ENCODE peak calls at places on chromosome 3, in five cellular contexts. M is BJ, G is mucosa of descending colon, V is psoas muscle, D is GM12865. S is an unnamed sample.

GRCh38 chr3:112699436-112699978 is 58.6 kb upstream of the CCDC80 start:
- DNase-seq in M (peak), V (no peak), G (peak), D (no peak), S (peak)

GRCh38 chr3:116815831-116816588 is 106.4 kb downstream of the TUSC7 start:
- DNase-seq in D (no peak), G (peak), V (no peak), M (no peak), S (no peak)

GRCh38 chr3:158313344-158313927 is 203.5 kb downstream of the RSRC1 start:
- DNase-seq in M (no peak), G (peak), V (no peak), D (peak), S (no peak)

GRCh38 chr3:55075846-55076245 is 148.0 kb upstream of the LRTM1 start:
- DNase-seq in G (no peak), V (no peak), D (no peak), M (no peak), S (no peak)

GRCh38 chr3:81749285-81749684 is 12.2 kb downstream of the GBE1 start:
- DNase-seq in D (no peak), V (no peak), G (no peak), M (no peak), S (no peak)

GRCh38 chr3:64166584-64167155 is 58.6 kb downstream of the PRICKLE2 start:
- DNase-seq in D (no peak), G (no peak), V (no peak), M (no peak), S (no peak)

GRCh38 chr3:142577701-142578308 is 728 bp downstream of the ATR start:
- DNase-seq in G (no peak), D (peak), M (no peak), V (no peak), S (no peak)

GRCh38 chr3:31423522-31423921 is 109.2 kb upstream of the STT3B start:
- DNase-seq in M (peak), D (peak), G (no peak), V (no peak), S (peak)

GRCh38 chr3:184694694-184695093 is 17.2 kb downstream of the MAGEF1 start:
- DNase-seq in V (no peak), D (no peak), G (no peak), M (no peak), S (no peak)

GRCh38 chr3:142033292-142033691 is 116.1 kb downstream of the TFDP2 start:
- DNase-seq in G (no peak), D (no peak), V (no peak), M (no peak), S (no peak)

GRCh38 chr3:113531826-113532697 is at the start of gene SIDT1:
- DNase-seq in M (no peak), D (peak), G (peak), V (no peak), S (peak)

GRCh38 chr3:183634707-183635106 is 716 bp upstream of the KLHL24 start:
- DNase-seq in D (peak), M (no peak), V (peak), G (peak), S (no peak)

GRCh38 chr3:63656791-63657190 is 4.3 kb downstream of the SNTN start:
- DNase-seq in V (no peak), D (no peak), M (no peak), G (no peak), S (no peak)

GRCh38 chr3:55446860-55447259 is 40.2 kb downstream of the WNT5A start:
- DNase-seq in M (no peak), G (peak), D (no peak), V (no peak), S (no peak)

GRCh38 chr3:115788921-115789470 is 165.7 kb downstream of the GAP43 start:
- DNase-seq in M (peak), D (no peak), G (no peak), V (no peak), S (peak)

GRCh38 chr3:128917291-128917690 is 37.9 kb downstream of the ACAD9 start:
- DNase-seq in M (no peak), V (no peak), G (no peak), D (no peak), S (no peak)

GRCh38 chr3:103127737-103128136 is 692.9 kb downstream of the ZPLD1 start:
- DNase-seq in G (no peak), V (no peak), M (no peak), D (peak), S (peak)

GRCh38 chr3:150409125-150409526 is 1.0 kb downstream of the TSC22D2 start:
- DNase-seq in V (no peak), D (no peak), M (no peak), G (no peak), S (no peak)

GRCh38 chr3:155070932-155071387 is 9.2 kb upstream of the MME start:
- DNase-seq in V (no peak), G (no peak), M (peak), D (no peak), S (peak)

GRCh38 chr3:155079795-155080546 is at the start of gene MME:
- DNase-seq in M (no peak), D (no peak), V (peak), G (peak), S (no peak)

GRCh38 chr3:155076888-155077287 is 3.2 kb upstream of the MME start:
- DNase-seq in G (no peak), V (no peak), D (no peak), M (no peak), S (no peak)

GRCh38 chr3:155078959-155079794 is 942 bp upstream of the MME start:
- DNase-seq in V (no peak), M (no peak), G (no peak), D (no peak), S (no peak)

GRCh38 chr3:155075200-155075599 is 4.9 kb upstream of the MME start:
- DNase-seq in G (no peak), M (no peak), D (no peak), V (no peak), S (no peak)
- H3K4me3 ChIP-seq in G (no peak), M (no peak), D (no peak), V (no peak), S (no peak)

GRCh38 chr3:38140326-38141172 is 2.1 kb downstream of the MYD88 start:
- DNase-seq in D (no peak), G (peak), M (no peak), V (no peak), S (no peak)
- TF ChIP-seq CTCF in D (no peak), G (no peak), M (no peak), V (no peak), S (no peak)

DNA sequence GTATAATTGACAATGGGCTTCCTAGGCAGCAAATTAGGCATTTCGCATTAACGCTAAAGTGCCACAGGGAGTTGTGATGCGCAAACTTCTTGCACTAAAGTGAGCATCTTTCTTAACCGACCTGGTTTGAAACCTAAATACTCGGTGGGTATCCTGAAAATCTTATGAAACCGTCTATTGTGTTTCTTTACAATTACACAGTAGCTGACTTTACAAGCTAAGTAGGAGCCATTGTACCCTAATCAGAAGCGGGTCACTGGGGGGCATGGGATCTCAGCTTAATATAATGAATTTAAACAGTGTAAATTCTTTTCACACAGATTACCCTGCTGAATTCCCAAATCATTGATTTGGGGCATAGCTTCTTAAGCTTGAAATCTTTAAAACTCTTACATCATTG is 328.0 kb downstream of the KCNH8 start:
- DNase-seq in M (no peak), V (no peak), G (no peak), D (no peak), S (no peak)
- H3K4me3 ChIP-seq in M (no peak), V (no peak), G (no peak), D (no peak), S (no peak)

DNA sequence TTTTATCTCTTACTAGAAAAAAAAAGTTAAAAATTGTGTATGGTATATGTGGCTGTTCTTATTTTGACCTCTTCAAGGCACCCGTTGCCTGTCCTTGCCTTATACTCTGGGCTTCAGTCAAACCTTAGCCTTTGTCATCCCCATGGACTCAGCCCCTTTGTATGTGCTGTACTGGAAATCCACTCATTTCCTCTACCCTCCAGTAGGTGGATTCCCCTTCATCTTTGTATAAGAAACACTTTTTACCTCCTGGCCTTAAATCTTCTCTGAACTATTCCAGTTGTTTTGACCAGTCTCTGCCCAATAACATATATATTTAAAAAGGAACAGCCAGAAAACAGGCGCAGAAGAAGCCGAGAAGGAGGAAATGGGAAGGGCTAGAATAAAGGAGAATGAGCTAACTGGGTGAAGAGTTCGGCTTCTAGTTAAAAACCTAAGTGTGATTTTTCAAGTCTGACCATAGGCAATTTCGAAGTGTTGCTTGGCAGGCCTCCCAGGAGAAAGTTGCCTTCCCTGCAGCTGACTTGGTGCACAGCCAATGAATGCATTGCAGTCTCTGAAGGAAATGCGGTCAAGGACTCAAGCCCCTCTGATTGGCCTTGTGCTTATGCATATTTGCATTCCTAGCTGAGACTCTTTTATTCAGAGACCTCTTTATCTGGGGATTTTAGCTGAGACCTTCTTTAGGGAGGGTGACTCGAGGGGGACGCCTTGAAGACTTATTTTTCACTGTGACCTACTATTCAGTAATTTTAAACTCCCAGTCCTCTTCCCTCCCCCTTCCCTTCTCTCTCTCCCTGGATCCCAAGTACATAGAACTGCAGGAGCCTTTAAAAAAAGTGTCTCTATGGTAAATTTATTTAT is 277.4 kb downstream of the ROBO1 start:
- DNase-seq in D (no peak), V (peak), G (peak), M (no peak), S (no peak)
- TF ChIP-seq CTCF in D (no peak), V (no peak), G (no peak), M (no peak), S (peak)

GRCh38 chr3:192570757-192571156 is 156.6 kb downstream of the FGF12 start:
- DNase-seq in G (no peak), D (no peak), M (no peak), V (no peak), S (no peak)

GRCh38 chr3:192564611-192565010 is 162.7 kb downstream of the FGF12 start:
- DNase-seq in D (no peak), V (no peak), M (no peak), G (no peak), S (no peak)

GRCh38 chr3:192570315-192570714 is 157.0 kb downstream of the FGF12 start:
- DNase-seq in G (no peak), D (no peak), V (no peak), M (no peak), S (no peak)

GRCh38 chr3:192563417-192563816 is 163.9 kb downstream of the FGF12 start:
- DNase-seq in D (no peak), M (no peak), V (no peak), G (no peak), S (no peak)

DNA sequence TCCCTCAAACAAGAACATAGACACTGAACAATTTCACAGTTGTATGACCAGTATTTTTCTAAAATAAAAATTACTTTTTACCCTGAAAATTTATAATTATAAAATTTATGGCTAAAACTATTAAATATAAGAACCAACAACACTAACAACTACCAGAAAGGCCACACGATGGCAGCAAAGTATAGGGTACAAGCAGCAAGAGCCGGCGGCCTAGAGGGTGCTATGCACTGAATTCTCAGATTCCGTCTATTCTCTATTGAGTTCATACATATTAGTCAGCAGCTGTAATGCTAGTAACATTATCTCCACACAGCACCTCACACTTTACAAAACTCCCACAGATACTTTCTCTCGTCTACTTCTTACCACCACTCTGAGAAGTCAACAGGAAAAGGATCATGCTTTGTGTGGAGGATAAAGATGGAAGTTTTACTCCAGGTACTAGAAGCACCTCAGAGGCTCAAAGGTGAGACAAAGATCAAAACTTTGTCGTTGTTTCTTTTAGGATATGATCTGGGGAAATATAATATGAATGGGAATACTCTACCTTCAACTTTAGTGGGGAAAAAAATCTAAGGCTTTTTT is 160.5 kb downstream of the FGF12 start:
- DNase-seq in G (peak), D (peak), M (peak), V (peak), S (peak)
- H3K4me3 ChIP-seq in G (no peak), D (no peak), M (no peak), V (no peak), S (no peak)

S was measured in epithelial cell of proximal tubule.